ENCODE peak calls at places on chromosomes 6 and 20, in ten cellular contexts. M is heart left ventricle, F is ovary, B is HCT116, U is A549, O is Peyer's patch, K is breast epithelium, L is body of pancreas, S is IMR-90, X is adrenal gland. Q is an unnamed sample. For H3K4me1, the result is how much of the 10 kb centered on the place peaks cover.

GRCh38 chr6:5979650-5980427 is 26.9 kb downstream of the NRN1 start:
- DNase-seq in L (no peak), X (no peak), K (no peak), U (no peak), O (no peak), M (no peak), F (no peak), S (peak), B (no peak), Q (no peak)

GRCh38 chr20:21232546-21233280 is 70.4 kb upstream of the XRN2 start:
- DNase-seq in F (no peak), L (no peak), X (no peak), S (no peak), O (no peak), U (no peak), K (no peak), M (no peak), B (no peak), Q (no peak)

GRCh38 chr6:81768150-81768942 is 15.9 kb upstream of the TENT5A start:
- DNase-seq in U (no peak), F (no peak), B (no peak), K (no peak), X (no peak), S (peak), L (no peak), M (no peak), O (no peak), Q (no peak)

GRCh38 chr6:6676910-6677441 is 88.5 kb downstream of the LY86 start:
- DNase-seq in O (peak), X (peak), L (peak), S (peak), K (peak), F (peak), M (peak), U (peak), B (peak), Q (no peak)

GRCh38 chr6:87702589-87702945 is 534 bp upstream of the AKIRIN2 start:
- DNase-seq in L (no peak), O (no peak), M (no peak), F (no peak), B (peak), S (peak), K (no peak), U (peak), X (peak), Q (no peak)

GRCh38 chr6:139699335-139699734 is 324.9 kb upstream of the CITED2 start:
- DNase-seq in B (no peak), F (no peak), L (peak), M (no peak), X (peak), K (no peak), O (no peak), U (no peak), S (peak), Q (no peak)

GRCh38 chr6:45609141-45609638 is 231.5 kb upstream of the SUPT3H start:
- DNase-seq in K (no peak), X (no peak), O (no peak), S (peak), L (no peak), B (no peak), F (no peak), U (no peak), M (no peak), Q (no peak)

GRCh38 chr20:29497261-29497671 is 1760.2 kb upstream of the DEFB115 start:
- DNase-seq in F (peak), X (no peak), B (no peak), U (no peak), K (no peak), M (no peak), S (no peak), L (peak), O (no peak), Q (no peak)

GRCh38 chr6:5619249-5619648 is 357.9 kb downstream of the FARS2 start:
- DNase-seq in S (no peak), B (no peak), K (no peak), U (no peak), F (no peak), M (no peak), O (peak), X (no peak), L (no peak), Q (no peak)

GRCh38 chr20:35306931-35307517 is 14.8 kb upstream of the FAM83C start:
- DNase-seq in M (no peak), B (peak), S (peak), U (peak), X (peak), O (no peak), L (peak), F (no peak), K (no peak), Q (no peak)

GRCh38 chr20:1979116-1979778 is 14.6 kb downstream of the PDYN start:
- DNase-seq in M (no peak), O (no peak), X (no peak), S (no peak), F (no peak), K (no peak), B (no peak), L (no peak), U (no peak), Q (no peak)

GRCh38 chr6:14765106-14765505 is 480.8 kb upstream of the JARID2 start:
- DNase-seq in F (no peak), O (no peak), S (peak), L (no peak), U (peak), X (no peak), K (no peak), B (no peak), M (no peak), Q (no peak)

GRCh38 chr20:290081-290831 is at the start of gene C20orf96:
- DNase-seq in S (peak), O (peak), X (peak), K (peak), F (peak), U (peak), L (peak), M (peak), B (peak), Q (peak)
- TF ChIP-seq POLR2A in S (no peak), O (no peak), X (no peak), K (no peak), F (no peak), U (peak), L (no peak), M (no peak), B (peak), Q (no peak)

GRCh38 chr6:31878222-31878621 is 575 bp downstream of the SLC44A4 start:
- DNase-seq in O (no peak), L (no peak), S (no peak), U (no peak), F (no peak), M (no peak), B (no peak), K (no peak), X (no peak), Q (no peak)

GRCh38 chr6:31879901-31880300 is 1.1 kb upstream of the SLC44A4 start:
- DNase-seq in U (no peak), K (no peak), B (no peak), O (no peak), M (no peak), X (no peak), F (no peak), L (no peak), S (no peak), Q (no peak)

GRCh38 chr6:31877651-31878161 is 1.1 kb downstream of the SLC44A4 start:
- DNase-seq in M (no peak), X (peak), L (peak), S (no peak), B (no peak), O (no peak), F (no peak), K (peak), U (no peak), Q (no peak)

GRCh38 chr6:31880616-31881015 is 1.8 kb upstream of the SLC44A4 start:
- DNase-seq in M (no peak), S (no peak), L (no peak), X (no peak), B (no peak), O (no peak), F (no peak), U (no peak), K (no peak), Q (no peak)

GRCh38 chr6:31878761-31879542 is at the start of gene SLC44A4:
- DNase-seq in U (no peak), K (no peak), X (no peak), F (no peak), M (no peak), B (no peak), S (no peak), L (no peak), O (no peak), Q (no peak)
- H3K4me1 ChIP-seq in U (under half), K (under half), X (under half), F (under half), M (under half), B (under half), S (under half), L (under half), O (under half), Q (under half)

GRCh38 chr6:25166955-25167753 is 112.0 kb upstream of the CARMIL1 start:
- DNase-seq in X (no peak), M (no peak), S (no peak), F (no peak), L (peak), K (no peak), B (no peak), U (no peak), O (no peak), Q (no peak)

GRCh38 chr6:25169551-25170335 is 109.4 kb upstream of the CARMIL1 start:
- DNase-seq in L (no peak), F (no peak), B (no peak), M (no peak), O (no peak), S (peak), K (no peak), U (no peak), X (no peak), Q (no peak)

GRCh38 chr6:25165817-25166216 is 113.4 kb upstream of the CARMIL1 start:
- DNase-seq in U (no peak), S (no peak), X (no peak), M (no peak), O (no peak), L (no peak), F (no peak), K (no peak), B (no peak), Q (no peak)

GRCh38 chr6:25168637-25169036 is 110.5 kb upstream of the CARMIL1 start:
- DNase-seq in X (no peak), B (no peak), O (no peak), M (no peak), S (no peak), L (no peak), K (no peak), U (no peak), F (no peak), Q (no peak)

GRCh38 chr6:25165181-25165580 is 114.0 kb upstream of the CARMIL1 start:
- DNase-seq in U (no peak), S (no peak), X (no peak), M (no peak), L (no peak), F (no peak), K (no peak), B (no peak), O (no peak), Q (no peak)
- H3K4me3 ChIP-seq in U (no peak), S (no peak), X (no peak), M (no peak), L (no peak), F (no peak), K (no peak), B (no peak), O (no peak), Q (no peak)

DNA sequence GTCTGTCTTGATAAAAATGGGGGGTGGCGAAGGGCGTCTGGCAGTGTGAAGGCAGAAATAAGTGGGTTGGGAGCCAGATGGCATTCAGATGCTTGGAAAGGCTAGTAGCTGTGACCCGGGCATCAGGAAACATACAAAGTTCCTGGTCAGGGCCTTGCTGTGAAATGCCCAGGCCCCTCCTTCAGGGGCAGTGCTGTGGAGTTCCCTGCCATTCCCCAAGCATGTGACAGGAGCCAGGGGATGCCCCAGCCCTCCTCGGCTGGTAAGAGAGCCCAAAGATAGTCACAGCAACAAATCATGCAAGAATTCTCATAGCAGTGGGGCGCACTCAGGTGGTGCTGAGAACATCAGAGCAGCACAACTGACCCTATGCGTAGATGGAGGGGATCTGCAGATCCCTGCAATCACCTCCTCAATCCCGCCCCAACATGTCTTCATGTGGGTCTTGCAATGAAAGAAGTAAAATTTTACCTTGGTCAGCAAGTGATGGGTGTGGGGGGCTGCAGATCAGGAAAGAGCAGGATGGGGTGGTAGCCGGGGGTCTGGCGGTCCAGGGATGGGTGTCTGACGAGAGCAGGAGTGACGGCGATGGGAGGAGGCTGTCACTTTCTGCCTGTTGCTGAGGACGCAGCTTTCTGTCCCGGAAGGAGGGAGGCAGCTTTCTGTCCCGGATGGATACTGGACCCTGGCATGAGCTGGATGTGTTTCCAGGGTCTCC is 39.5 kb downstream of the SLC22A1 start:
- DNase-seq in U (no peak), O (no peak), K (no peak), S (no peak), M (no peak), L (no peak), F (no peak), X (no peak), B (no peak), Q (no peak)
- TF ChIP-seq POLR2A in U (no peak), O (no peak), K (no peak), S (no peak), M (no peak), L (no peak), F (no peak), X (no peak), B (no peak), Q (no peak)

DNA sequence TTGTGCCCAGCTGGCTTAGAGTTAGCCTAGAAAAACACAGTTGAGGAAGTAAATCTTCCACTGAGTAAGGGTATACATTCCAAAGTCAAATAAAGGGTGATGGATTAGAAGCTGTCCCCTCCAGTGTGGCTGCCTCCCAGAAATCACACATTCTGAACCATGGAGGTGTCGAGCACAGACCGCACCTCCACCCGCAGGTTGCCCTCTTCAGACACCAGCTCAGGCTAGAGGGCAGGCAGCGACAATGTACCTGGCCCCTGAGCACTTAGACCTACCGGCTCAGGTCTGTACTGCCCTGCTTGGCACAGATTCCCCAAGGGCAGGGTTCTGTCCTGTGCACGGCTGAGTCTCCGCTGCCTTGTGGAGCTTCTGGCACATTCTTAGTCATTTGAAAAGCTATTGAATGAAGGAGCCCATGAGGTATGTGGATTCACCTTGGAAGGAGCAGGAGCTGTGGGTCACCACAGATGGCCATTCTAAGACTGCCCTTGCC is 118.1 kb downstream of the FAM120B start:
- DNase-seq in K (no peak), M (no peak), S (no peak), O (no peak), L (no peak), F (no peak), X (no peak), U (no peak), B (no peak), Q (no peak)
- H3K4me1 ChIP-seq in K (under half), M (under half), S (under half), O (under half), L (under half), F (under half), X (under half), U (under half), B (under half), Q (under half)

GRCh38 chr20:6530254-6530653 is 237.2 kb upstream of the BMP2 start:
- DNase-seq in F (no peak), U (no peak), K (no peak), B (no peak), M (no peak), L (no peak), X (no peak), O (no peak), S (peak), Q (no peak)

GRCh38 chr20:6533828-6534388 is 233.6 kb upstream of the BMP2 start:
- DNase-seq in S (peak), O (no peak), U (no peak), K (no peak), X (no peak), M (no peak), B (no peak), F (no peak), L (no peak), Q (no peak)

GRCh38 chr20:6533321-6533720 is 234.2 kb upstream of the BMP2 start:
- DNase-seq in F (no peak), O (no peak), L (no peak), M (no peak), X (no peak), B (no peak), S (peak), K (no peak), U (no peak), Q (no peak)

GRCh38 chr20:6525447-6526303 is 241.8 kb upstream of the BMP2 start:
- DNase-seq in F (no peak), X (no peak), S (peak), U (no peak), O (no peak), M (no peak), L (no peak), K (no peak), B (no peak), Q (no peak)

DNA sequence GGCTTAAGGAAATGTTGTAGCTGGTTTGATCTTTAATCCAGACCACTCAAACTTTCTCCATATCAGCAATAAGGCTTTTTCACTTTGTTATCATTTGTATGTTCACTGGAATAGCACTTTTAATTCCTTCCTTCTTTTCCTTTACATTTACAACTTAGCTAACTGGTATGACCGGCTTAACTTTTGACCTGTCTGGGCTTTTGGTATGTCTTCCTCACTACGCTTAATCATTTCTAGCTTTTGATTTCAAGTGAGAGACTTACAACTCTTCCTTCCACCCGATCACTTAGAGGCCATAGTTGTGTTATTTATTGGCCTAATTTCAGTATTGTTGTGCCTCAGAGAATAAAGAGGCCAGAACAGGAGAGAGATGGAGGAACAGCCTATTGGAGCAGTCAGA is 236.6 kb upstream of the BMP2 start:
- DNase-seq in F (no peak), B (no peak), U (no peak), M (no peak), S (peak), L (no peak), X (no peak), K (no peak), O (no peak), Q (no peak)
- H3K4me3 ChIP-seq in F (no peak), B (no peak), U (no peak), M (no peak), S (no peak), L (no peak), X (no peak), K (no peak), O (no peak), Q (no peak)

DNA sequence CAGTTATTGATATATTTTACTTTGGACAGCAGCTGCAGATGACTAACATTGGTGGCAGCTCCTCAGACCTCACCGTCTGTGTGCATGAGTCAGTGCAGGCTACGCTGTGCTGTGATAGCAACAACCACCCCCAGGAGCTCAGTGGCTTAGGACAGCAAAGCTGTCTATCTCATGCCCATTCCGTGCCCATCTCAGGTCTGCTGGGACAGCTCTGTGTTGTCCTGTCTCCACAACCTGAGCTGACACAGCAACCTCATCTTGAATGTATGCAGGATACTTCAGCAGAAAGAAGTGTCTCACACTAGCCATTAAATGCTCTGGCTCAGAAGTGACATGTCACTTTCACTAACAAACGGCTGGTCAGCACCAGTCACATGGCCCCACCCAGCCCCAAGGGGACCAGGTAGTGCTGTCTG is 47.7 kb downstream of the BANF2 start:
- DNase-seq in K (no peak), U (peak), O (no peak), L (peak), B (peak), X (peak), S (peak), M (no peak), F (no peak), Q (no peak)
- TF ChIP-seq POLR2A in K (no peak), U (no peak), O (no peak), L (no peak), B (no peak), X (no peak), S (no peak), M (no peak), F (no peak), Q (no peak)

GRCh38 chr6:36599791-36600209 is 5.6 kb downstream of the SRSF3 start:
- DNase-seq in X (peak), F (peak), U (peak), M (no peak), O (peak), S (peak), K (peak), B (no peak), L (no peak), Q (no peak)
- H3K4me1 ChIP-seq in X (under half), F (under half), U (half or more), M (half or more), O (under half), S (under half), K (under half), B (under half), L (half or more), Q (half or more)

Q was measured in esophagus squamous epithelium.